ENCODE peak calls at places on chromosomes 7 and 10, in five cellular contexts. One of them, this sample, is unnamed.

GRCh38 chr7:5065107-5065407 is 19.4 kb downstream of the RBAK start:
- DNase-seq in ascending aorta: no peak
- DNase-seq in GOT3: no peak
- DNase-seq in SK-MEL-5: no peak
- DNase-seq in effector memory CD8-positive, alpha-beta T cell: no peak
- DNase-seq in this sample: no peak

GRCh38 chr7:74033372-74034311 is 5.7 kb downstream of the ELN start:
- DNase-seq in GOT3: no peak
- DNase-seq in effector memory CD8-positive, alpha-beta T cell: no peak
- DNase-seq in SK-MEL-5: peak; percentile 76
- DNase-seq in ascending aorta: peak; percentile 95
- DNase-seq in this sample: no peak

GRCh38 chr10:31133251-31133627 is 101.6 kb upstream of the ZNF438 start:
- DNase-seq in GOT3: no peak
- DNase-seq in ascending aorta: no peak
- DNase-seq in effector memory CD8-positive, alpha-beta T cell: no peak
- DNase-seq in SK-MEL-5: no peak
- DNase-seq in this sample: peak; percentile 3

GRCh38 chr7:43905209-43905946 is 1.0 kb downstream of the URGCP start:
- DNase-seq in effector memory CD8-positive, alpha-beta T cell: no peak
- DNase-seq in GOT3: no peak
- DNase-seq in ascending aorta: peak; percentile 65
- DNase-seq in SK-MEL-5: peak; percentile 59
- DNase-seq in this sample: peak; percentile 19

GRCh38 chr7:3309140-3309539 is 8.1 kb downstream of the SDK1 start:
- DNase-seq in effector memory CD8-positive, alpha-beta T cell: no peak
- DNase-seq in SK-MEL-5: peak; percentile 28
- DNase-seq in GOT3: no peak
- DNase-seq in ascending aorta: no peak
- DNase-seq in this sample: no peak

GRCh38 chr7:69912846-69913245 is 314.6 kb downstream of the AUTS2 start:
- DNase-seq in ascending aorta: no peak
- DNase-seq in effector memory CD8-positive, alpha-beta T cell: no peak
- DNase-seq in GOT3: no peak
- DNase-seq in SK-MEL-5: no peak
- DNase-seq in this sample: no peak

GRCh38 chr7:138750926-138751464 is 46.8 kb upstream of the TMEM213 start:
- DNase-seq in ascending aorta: no peak
- DNase-seq in GOT3: no peak
- DNase-seq in effector memory CD8-positive, alpha-beta T cell: no peak
- DNase-seq in SK-MEL-5: no peak
- DNase-seq in this sample: no peak

GRCh38 chr7:2641406-2642393 is 9.9 kb downstream of the TTYH3 start:
- DNase-seq in SK-MEL-5: peak; percentile 81
- DNase-seq in effector memory CD8-positive, alpha-beta T cell: no peak
- DNase-seq in GOT3: no peak
- DNase-seq in ascending aorta: peak; percentile 95
- DNase-seq in this sample: peak; percentile 83

This sample was measured in cerebellum.